ENCODE peak calls at places on chromosome 22, in five cellular contexts. M is HT1080; A is fibroblast of pulmonary artery; J is AG04449; H is central memory CD4-positive, alpha-beta T cell. T is an unnamed sample.

GRCh38 chr22:28952857-28953256 is 69.5 kb downstream of the ZNRF3 start:
- DNase-seq in M (no peak), A (peak), J (peak), H (no peak), T (no peak)

GRCh38 chr22:46088541-46089311 is 61.6 kb upstream of the PPARA start:
- DNase-seq in M (peak), A (peak), J (peak), H (no peak), T (peak)

GRCh38 chr22:50529416-50530279 is at the start of gene TYMP:
- DNase-seq in M (no peak), A (no peak), J (no peak), H (peak), T (no peak)

GRCh38 chr22:33109532-33110148 is 51.5 kb upstream of the SYN3 start:
- DNase-seq in M (no peak), A (no peak), J (no peak), H (no peak), T (no peak)

GRCh38 chr22:50486561-50487289 is at the start of gene MIOX:
- DNase-seq in M (no peak), A (no peak), J (no peak), H (no peak), T (no peak)

GRCh38 chr22:46460835-46461234 is 76.6 kb downstream of the CELSR1 start:
- DNase-seq in M (no peak), A (no peak), J (no peak), H (no peak), T (no peak)

GRCh38 chr22:29451863-29452262 is 13.5 kb downstream of the RFPL1 start:
- DNase-seq in M (no peak), A (no peak), J (no peak), H (no peak), T (no peak)

GRCh38 chr22:23649071-23649501 is 17.0 kb upstream of the DRICH1 start:
- DNase-seq in M (no peak), A (no peak), J (no peak), H (no peak), T (no peak)

GRCh38 chr22:31544481-31545480 is 48.4 kb downstream of the SFI1 start:
- DNase-seq in M (no peak), A (no peak), J (no peak), H (no peak), T (no peak)

GRCh38 chr22:36384766-36385400 is 2.9 kb downstream of the MYH9 start:
- DNase-seq in M (peak), A (no peak), J (no peak), H (peak), T (no peak)

GRCh38 chr22:23285236-23285635 is 104.9 kb downstream of the BCR start:
- DNase-seq in M (no peak), A (no peak), J (no peak), H (no peak), T (no peak)

GRCh38 chr22:38767313-38767712 is 11.5 kb upstream of the SUN2 start:
- DNase-seq in M (no peak), A (no peak), J (no peak), H (no peak), T (no peak)

GRCh38 chr22:31104869-31105268 is 2.5 kb downstream of the SELENOM start:
- DNase-seq in M (no peak), A (no peak), J (no peak), H (no peak), T (no peak)

GRCh38 chr22:22076937-22077703 is 94.5 kb upstream of the TOP3B start:
- DNase-seq in M (no peak), A (peak), J (no peak), H (no peak), T (peak)

GRCh38 chr22:35422145-35422544 is 22.2 kb downstream of the MCM5 start:
- DNase-seq in M (no peak), A (no peak), J (no peak), H (no peak), T (no peak)

GRCh38 chr22:23237841-23238240 is 57.5 kb downstream of the BCR start:
- DNase-seq in M (no peak), A (no peak), J (no peak), H (no peak), T (no peak)

GRCh38 chr22:49212466-49212865 is 615.2 kb downstream of the BRD1 start:
- DNase-seq in M (no peak), A (no peak), J (no peak), H (no peak), T (no peak)

T was measured in brain microvascular endothelial cell.